ENCODE peak calls at places on chromosomes 11 and 22, in eight cellular contexts. H is H1; P is fibroblast of mammary gland; D is PC-3; X is transverse colon; S is CD8-positive, alpha-beta T cell; B is cardiac fibroblast; C is AG09319. K is an unnamed sample.
A peak's percentile ranks its signal among the peaks of the same experiment; 100 is the strongest.

GRCh38 chr11:2950825-2951224 is 21.6 kb upstream of the PHLDA2 start:
- DNase-seq in H (no peak), P (no peak), D (no peak), X (no peak), S (no peak), B (no peak), C (no peak), K (no peak)

GRCh38 chr11:11081786-11082185 is 223.9 kb upstream of the ZBED5 start:
- DNase-seq in H (no peak), P (no peak), D (no peak), X (no peak), S (no peak), B (no peak), C (no peak), K (no peak)

GRCh38 chr11:112627588-112628045 is 333.6 kb upstream of the NCAM1 start:
- DNase-seq in H (no peak), P (no peak), D (no peak), X (no peak), S (no peak), B (no peak), C (no peak), K (no peak)

GRCh38 chr11:130633466-130633865 is 185.0 kb downstream of the ADAMTS15 start:
- DNase-seq in H (no peak), P (peak; percentile 44), D (peak; percentile 67), X (no peak), S (no peak), B (peak; percentile 43), C (no peak), K (no peak)

GRCh38 chr11:36469063-36469462 is 41.0 kb downstream of the TRAF6 start:
- DNase-seq in H (peak; percentile 94), P (peak; percentile 14), D (no peak), X (no peak), S (no peak), B (peak; percentile 56), C (no peak), K (peak; percentile 45)

GRCh38 chr22:37753746-37754145 is 54.0 kb upstream of the GCAT start:
- DNase-seq in H (no peak), P (no peak), D (peak; percentile 52), X (no peak), S (no peak), B (no peak), C (no peak), K (no peak)

GRCh38 chr11:13717331-13717730 is 48.9 kb downstream of the FAR1 start:
- DNase-seq in H (no peak), P (peak; percentile 52), D (peak; percentile 48), X (no peak), S (no peak), B (peak; percentile 74), C (peak; percentile 1), K (peak; percentile 85)

GRCh38 chr22:24156915-24157782 is 24.1 kb upstream of the SUSD2 start:
- DNase-seq in H (peak; percentile 93), P (peak; percentile 72), D (peak; percentile 74), X (peak; percentile 93), S (peak; percentile 84), B (peak; percentile 75), C (peak; percentile 37), K (peak; percentile 69)

GRCh38 chr11:118790357-118791014 is 478 bp downstream of the DDX6 start:
- DNase-seq in H (peak; percentile 76), P (peak; percentile 71), D (peak; percentile 44), X (peak; percentile 71), S (peak; percentile 51), B (peak; percentile 69), C (no peak), K (peak; percentile 13)

GRCh38 chr22:35611891-35612576 is 5.1 kb downstream of the MB start:
- DNase-seq in H (no peak), P (no peak), D (no peak), X (peak; percentile 56), S (no peak), B (no peak), C (no peak), K (no peak)

GRCh38 chr11:19953909-19954308 is 206.4 kb downstream of the DBX1 start:
- DNase-seq in H (no peak), P (peak; percentile 88), D (peak; percentile 74), X (no peak), S (no peak), B (peak; percentile 87), C (no peak), K (peak; percentile 87)
- TF ChIP-seq CTCF in H (peak; percentile 43), P (peak; percentile 78), D (peak; percentile 66), X (peak; percentile 28), S (no peak), B (peak; percentile 75), C (peak; percentile 67), K (peak; percentile 77)

GRCh38 chr11:62615521-62615920 is 2.5 kb downstream of the ROM1 start:
- DNase-seq in H (no peak), P (no peak), D (no peak), X (no peak), S (no peak), B (no peak), C (no peak), K (no peak)
- TF ChIP-seq CTCF in H (no peak), P (no peak), D (no peak), X (no peak), S (no peak), B (no peak), C (no peak), K (no peak)

GRCh38 chr11:100980156-100980555 is 149.5 kb downstream of the PGR start:
- DNase-seq in H (no peak), P (peak; percentile 23), D (peak; percentile 56), X (no peak), S (no peak), B (peak; percentile 41), C (no peak), K (peak; percentile 11)
- TF ChIP-seq CTCF in H (peak; percentile 14), P (peak; percentile 48), D (peak; percentile 75), X (no peak), S (no peak), B (peak; percentile 37), C (peak; percentile 16), K (peak; percentile 49)

DNA sequence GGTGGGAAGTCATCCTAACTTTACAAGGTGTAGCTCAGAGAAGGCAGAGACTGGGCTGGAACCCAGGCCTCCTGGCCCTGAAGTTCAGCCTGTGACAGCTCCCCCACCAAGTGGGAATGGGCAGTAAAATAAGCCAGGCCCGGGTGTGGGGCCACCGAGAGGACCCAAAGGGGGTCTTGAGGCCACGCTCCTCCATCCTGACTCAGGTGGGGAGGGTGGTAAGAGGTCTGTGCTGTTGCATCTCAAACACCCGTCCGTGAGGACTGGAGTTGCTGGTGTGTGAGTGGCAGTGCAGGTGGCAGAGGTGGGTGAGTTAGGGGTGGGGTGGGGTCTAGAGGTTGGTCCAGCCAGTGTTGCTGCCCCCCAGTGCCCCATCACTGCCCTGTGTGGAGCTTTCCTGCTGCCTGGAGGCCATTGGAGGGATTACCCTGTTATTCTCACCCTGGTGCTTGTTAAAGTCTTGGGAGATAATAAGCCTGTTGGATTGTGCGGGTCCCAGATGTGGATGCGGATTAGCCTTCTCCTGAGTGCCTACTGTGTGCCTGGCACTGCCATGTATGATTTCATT is 12.7 kb downstream of the SERPINH1 start:
- DNase-seq in H (no peak), P (no peak), D (no peak), X (no peak), S (no peak), B (no peak), C (no peak), K (no peak)
- TF ChIP-seq CTCF in H (peak; percentile 62), P (peak; percentile 43), D (peak; percentile 24), X (no peak), S (no peak), B (peak; percentile 47), C (peak; percentile 44), K (peak; percentile 62)

GRCh38 chr11:125114518-125114917 is 3.1 kb upstream of the TMEM218 start:
- DNase-seq in H (peak; percentile 65), P (peak; percentile 15), D (no peak), X (no peak), S (no peak), B (peak; percentile 29), C (no peak), K (no peak)
- TF ChIP-seq CTCF in H (peak; percentile 75), P (peak; percentile 25), D (peak; percentile 39), X (no peak), S (no peak), B (peak; percentile 36), C (no peak), K (peak; percentile 63)

GRCh38 chr11:47270331-47271271 is 668 bp downstream of the MADD start:
- DNase-seq in H (peak; percentile 50), P (peak; percentile 74), D (peak; percentile 49), X (peak; percentile 34), S (peak; percentile 11), B (peak; percentile 43), C (no peak), K (peak; percentile 55)
- TF ChIP-seq CTCF in H (no peak), P (peak; percentile 20), D (peak; percentile 43), X (no peak), S (no peak), B (no peak), C (peak; percentile 9), K (peak; percentile 49)

GRCh38 chr22:29030016-29030617 is 31.5 kb downstream of the C22orf31 start:
- DNase-seq in H (no peak), P (peak; percentile 28), D (peak; percentile 26), X (no peak), S (no peak), B (peak; percentile 25), C (no peak), K (peak; percentile 21)
- TF ChIP-seq CTCF in H (no peak), P (no peak), D (no peak), X (no peak), S (no peak), B (no peak), C (no peak), K (no peak)